ENCODE peak calls at places on chromosomes 11 and 22, in seven cellular contexts. S, R, M, N, T, G and E are unnamed samples.
A peak's percentile ranks its signal among the peaks of the same experiment; 100 is the strongest.

GRCh38 chr11:109123811-109124787 is 297.9 kb upstream of the C11orf87 start:
- DNase-seq in S (no peak), R (no peak), M (no peak), N (no peak), T (no peak), G (peak; percentile 52), E (no peak)

GRCh38 chr11:22728600-22729394 is 62.4 kb downstream of the GAS2 start:
- DNase-seq in S (no peak), R (no peak), M (no peak), N (no peak), T (no peak), G (no peak), E (no peak)

GRCh38 chr11:44556735-44557409 is 8.6 kb upstream of the CD82 start:
- DNase-seq in S (peak; percentile 21), R (peak; percentile 60), M (peak; percentile 63), N (peak; percentile 77), T (peak; percentile 69), G (peak; percentile 50), E (peak; percentile 55)

GRCh38 chr22:46072030-46072881 is 78.1 kb upstream of the PPARA start:
- DNase-seq in S (no peak), R (no peak), M (no peak), N (peak; percentile 82), T (peak; percentile 59), G (peak; percentile 53), E (peak; percentile 67)

GRCh38 chr11:73652046-73652730 is 5.8 kb downstream of the PLEKHB1 start:
- DNase-seq in S (peak; percentile 34), R (peak; percentile 42), M (no peak), N (no peak), T (no peak), G (no peak), E (no peak)

GRCh38 chr11:64751136-64751535 is 7.2 kb upstream of the RASGRP2 start:
- DNase-seq in S (no peak), R (no peak), M (no peak), N (no peak), T (no peak), G (no peak), E (no peak)

GRCh38 chr22:36737776-36738175 is 34.2 kb upstream of the CACNG2 start:
- DNase-seq in S (no peak), R (no peak), M (no peak), N (peak; percentile 21), T (no peak), G (no peak), E (no peak)

GRCh38 chr11:95283653-95284052 is 52.7 kb upstream of the SESN3 start:
- DNase-seq in S (no peak), R (no peak), M (no peak), N (no peak), T (no peak), G (peak; percentile 67), E (no peak)

GRCh38 chr11:57160665-57161064 is 21.1 kb upstream of the LRRC55 start:
- DNase-seq in S (no peak), R (no peak), M (no peak), N (no peak), T (no peak), G (no peak), E (no peak)

GRCh38 chr22:27690596-27690995 is 111.0 kb downstream of the MN1 start:
- DNase-seq in S (no peak), R (no peak), M (no peak), N (no peak), T (no peak), G (no peak), E (no peak)

GRCh38 chr11:122756417-122756816 is 81.9 kb upstream of the CRTAM start:
- DNase-seq in S (no peak), R (peak; percentile 14), M (no peak), N (peak; percentile 34), T (no peak), G (no peak), E (no peak)